ENCODE peak calls at places on chromosomes 3 and 15, in ten cellular contexts. N, Y, D, V, A, S, C, X, T and F are unnamed samples.

GRCh38 chr3:146037697-146038096 is 123.3 kb downstream of the PLOD2 start:
- DNase-seq in N (peak; percentile 7), Y (peak; percentile 30), D (no peak), V (no peak), A (no peak), S (no peak), C (no peak), X (no peak), T (peak; percentile 27), F (no peak)

GRCh38 chr15:101308604-101309435 is 13.8 kb upstream of the SNRPA1 start:
- DNase-seq in N (no peak), Y (no peak), D (no peak), V (no peak), A (no peak), S (no peak), C (no peak), X (no peak), T (no peak), F (no peak)

GRCh38 chr3:147195896-147196295 is 210.4 kb downstream of the ZIC4 start:
- DNase-seq in N (no peak), Y (peak; percentile 18), D (peak; percentile 11), V (no peak), A (no peak), S (no peak), C (no peak), X (no peak), T (no peak), F (no peak)

GRCh38 chr3:156407617-156408225 is 147.2 kb downstream of the SSR3 start:
- DNase-seq in N (no peak), Y (no peak), D (no peak), V (no peak), A (no peak), S (no peak), C (no peak), X (no peak), T (no peak), F (no peak)

GRCh38 chr15:69830425-69830824 is 267.3 kb downstream of the TLE3 start:
- DNase-seq in N (no peak), Y (no peak), D (no peak), V (no peak), A (no peak), S (no peak), C (no peak), X (no peak), T (no peak), F (no peak)

GRCh38 chr3:66609660-66610547 is 109.1 kb upstream of the LRIG1 start:
- DNase-seq in N (peak; percentile 5), Y (peak; percentile 90), D (no peak), V (no peak), A (no peak), S (peak; percentile 52), C (no peak), X (no peak), T (peak; percentile 77), F (no peak)

GRCh38 chr3:128383316-128384235 is 83.1 kb downstream of the DNAJB8 start:
- DNase-seq in N (peak; percentile 86), Y (peak; percentile 44), D (peak; percentile 53), V (peak; percentile 85), A (no peak), S (peak; percentile 93), C (no peak), X (peak; percentile 38), T (peak; percentile 69), F (peak; percentile 64)

GRCh38 chr3:17133637-17134545 is 249.1 kb downstream of the PLCL2 start:
- DNase-seq in N (no peak), Y (no peak), D (no peak), V (no peak), A (no peak), S (no peak), C (no peak), X (no peak), T (no peak), F (no peak)

GRCh38 chr3:159914421-159914820 is 74.2 kb upstream of the IL12A start:
- DNase-seq in N (no peak), Y (peak; percentile 18), D (peak; percentile 19), V (no peak), A (no peak), S (no peak), C (no peak), X (no peak), T (no peak), F (no peak)

GRCh38 chr3:98914210-98915080 is 12.9 kb upstream of the DCBLD2 start:
- DNase-seq in N (no peak), Y (no peak), D (no peak), V (no peak), A (no peak), S (no peak), C (no peak), X (no peak), T (peak; percentile 63), F (no peak)

GRCh38 chr3:22147161-22147560 is 396.2 kb upstream of the ZNF385D start:
- DNase-seq in N (no peak), Y (no peak), D (no peak), V (no peak), A (no peak), S (no peak), C (no peak), X (no peak), T (no peak), F (no peak)
- TF ChIP-seq CTCF in N (no peak), Y (no peak), D (no peak), V (no peak), A (no peak), S (no peak), C (no peak), X (no peak), T (no peak), F (no peak)

GRCh38 chr3:56257826-56258225 is 210.4 kb downstream of the ERC2 start:
- DNase-seq in N (no peak), Y (no peak), D (no peak), V (no peak), A (no peak), S (no peak), C (no peak), X (no peak), T (no peak), F (no peak)

GRCh38 chr3:56251343-56251945 is 216.8 kb downstream of the ERC2 start:
- DNase-seq in N (peak; percentile 30), Y (peak; percentile 51), D (peak; percentile 51), V (no peak), A (no peak), S (peak; percentile 44), C (no peak), X (peak; percentile 24), T (peak; percentile 52), F (no peak)

GRCh38 chr3:56260262-56260661 is 208.0 kb downstream of the ERC2 start:
- DNase-seq in N (no peak), Y (no peak), D (no peak), V (no peak), A (no peak), S (no peak), C (no peak), X (no peak), T (no peak), F (no peak)

GRCh38 chr3:56254261-56254660 is 214.0 kb downstream of the ERC2 start:
- DNase-seq in N (no peak), Y (no peak), D (no peak), V (no peak), A (no peak), S (no peak), C (no peak), X (no peak), T (peak; percentile 29), F (no peak)

DNA sequence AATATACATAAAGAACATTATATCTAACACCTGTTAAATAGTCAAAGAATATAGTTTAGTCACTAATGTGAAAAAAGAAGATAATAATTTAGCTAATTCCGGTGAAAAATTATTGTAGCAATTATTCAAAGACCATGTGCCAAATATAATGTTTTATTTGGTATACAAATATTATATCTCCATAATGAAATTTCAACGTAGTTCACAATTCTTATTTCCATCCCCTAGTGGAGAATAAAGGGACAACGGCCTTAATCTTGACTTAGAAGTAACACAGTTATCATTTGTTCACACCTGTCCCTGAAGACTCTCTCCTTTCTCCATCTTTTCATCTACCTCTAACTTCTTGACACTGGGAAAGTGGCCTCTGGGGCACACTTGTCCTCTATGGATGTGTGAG is 213.4 kb downstream of the ERC2 start:
- DNase-seq in N (no peak), Y (no peak), D (no peak), V (no peak), A (no peak), S (no peak), C (no peak), X (no peak), T (peak; percentile 7), F (no peak)
- TF ChIP-seq CTCF in N (peak; percentile 37), Y (peak; percentile 24), D (peak; percentile 58), V (no peak), A (peak; percentile 81), S (no peak), C (no peak), X (peak; percentile 37), T (peak; percentile 11), F (no peak)

GRCh38 chr3:112117826-112118571 is 15.0 kb downstream of the GCSAM start:
- DNase-seq in N (no peak), Y (no peak), D (no peak), V (peak; percentile 65), A (no peak), S (no peak), C (no peak), X (no peak), T (no peak), F (no peak)
- TF ChIP-seq CTCF in N (no peak), Y (no peak), D (no peak), V (no peak), A (no peak), S (no peak), C (no peak), X (peak; percentile 22), T (no peak), F (no peak)

GRCh38 chr3:192915724-192916123 is 1.9 kb downstream of the MB21D2 start:
- DNase-seq in N (no peak), Y (peak; percentile 36), D (no peak), V (no peak), A (no peak), S (no peak), C (no peak), X (no peak), T (peak; percentile 35), F (no peak)

GRCh38 chr3:192916455-192917257 is 1.0 kb downstream of the MB21D2 start:
- DNase-seq in N (peak; percentile 41), Y (peak; percentile 73), D (peak; percentile 63), V (peak; percentile 86), A (peak; percentile 39), S (peak; percentile 73), C (no peak), X (no peak), T (peak; percentile 57), F (no peak)

GRCh38 chr3:192914873-192915272 is 2.8 kb downstream of the MB21D2 start:
- DNase-seq in N (no peak), Y (no peak), D (no peak), V (no peak), A (no peak), S (no peak), C (no peak), X (no peak), T (no peak), F (no peak)

GRCh38 chr3:192913540-192913939 is 4.1 kb downstream of the MB21D2 start:
- DNase-seq in N (no peak), Y (no peak), D (no peak), V (no peak), A (no peak), S (no peak), C (no peak), X (no peak), T (no peak), F (no peak)

DNA sequence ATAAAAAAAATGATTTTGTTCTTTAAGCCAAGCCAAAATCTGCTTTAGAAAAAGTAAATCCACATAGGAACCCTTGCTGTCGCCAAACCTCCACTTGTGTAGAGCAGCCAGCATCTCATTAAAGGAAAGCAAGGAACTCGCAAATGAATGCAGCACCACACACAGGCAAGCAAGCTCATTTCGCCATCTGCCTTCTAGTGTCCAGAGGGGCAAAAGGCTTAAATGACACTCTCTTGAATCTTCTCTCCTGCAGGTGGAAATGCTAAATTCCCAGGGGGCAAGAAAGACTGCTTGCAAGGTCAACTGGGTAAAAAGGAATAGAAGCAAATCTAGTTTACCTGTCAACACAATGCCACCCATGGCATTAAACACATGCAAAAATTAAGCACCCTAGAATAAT is 2.4 kb downstream of the MB21D2 start:
- DNase-seq in N (no peak), Y (peak; percentile 68), D (peak; percentile 66), V (no peak), A (no peak), S (no peak), C (no peak), X (no peak), T (peak; percentile 29), F (no peak)
- TF ChIP-seq CTCF in N (no peak), Y (peak; percentile 41), D (peak; percentile 66), V (peak; percentile 22), A (no peak), S (no peak), C (peak; percentile 40), X (peak; percentile 29), T (no peak), F (no peak)